ENCODE peak calls at places on chromosomes 7 and 10, in ten cellular contexts. A is heart left ventricle, O is body of pancreas, D is HCT116, T is adrenal gland, K is A549, J is IMR-90, E is ovary, Q is transverse colon, Y is prostate gland. Z is an unnamed sample.

GRCh38 chr10:15216700-15217099 is 48.2 kb upstream of the NMT2 start:
- DNase-seq in J (no peak), A (no peak), D (no peak), E (no peak), Y (no peak), Q (no peak), T (no peak), O (no peak), K (no peak), Z (no peak)

GRCh38 chr10:126235091-126235978 is 152.9 kb downstream of the ADAM12 start:
- DNase-seq in J (no peak), T (no peak), Y (no peak), K (no peak), A (no peak), O (no peak), E (no peak), Q (no peak), D (no peak), Z (no peak)

GRCh38 chr7:36456135-36456534 is 66.5 kb downstream of the ANLN start:
- DNase-seq in E (no peak), Q (no peak), D (no peak), Y (no peak), K (no peak), A (no peak), T (no peak), J (no peak), O (no peak), Z (no peak)

GRCh38 chr10:60377955-60378354 is 11.7 kb downstream of the ANK3 start:
- DNase-seq in Q (no peak), Y (no peak), D (no peak), K (no peak), A (no peak), J (peak; percentile 58), E (no peak), O (no peak), T (no peak), Z (no peak)

GRCh38 chr7:29146082-29146706 is at the start of gene CPVL:
- DNase-seq in T (peak; percentile 71), Q (peak; percentile 53), D (peak; percentile 29), J (no peak), A (peak; percentile 84), E (peak; percentile 41), O (peak; percentile 73), Y (peak; percentile 12), K (no peak), Z (peak; percentile 63)

GRCh38 chr7:149621776-149622175 is 124.2 kb upstream of the ZNF746 start:
- DNase-seq in E (no peak), Y (no peak), Q (no peak), T (no peak), D (no peak), A (no peak), O (no peak), K (no peak), J (no peak), Z (no peak)

GRCh38 chr10:132802694-132803320 is 16.9 kb upstream of the NKX6-2 start:
- DNase-seq in A (no peak), Y (no peak), J (no peak), Q (no peak), O (no peak), K (no peak), T (no peak), D (peak; percentile 8), E (no peak), Z (no peak)

GRCh38 chr10:74593470-74593869 is 232.9 kb upstream of the KAT6B start:
- DNase-seq in O (peak; percentile 28), Q (no peak), J (peak; percentile 86), Y (peak; percentile 5), A (no peak), K (no peak), E (no peak), T (no peak), D (no peak), Z (no peak)

GRCh38 chr10:101840102-101840684 is 3.4 kb downstream of the KCNIP2 start:
- DNase-seq in D (no peak), T (no peak), K (no peak), O (peak; percentile 22), Y (no peak), E (no peak), A (no peak), Q (no peak), J (no peak), Z (no peak)

GRCh38 chr7:140402178-140402835 is 1.6 kb upstream of the RAB19 start:
- DNase-seq in K (no peak), J (peak; percentile 76), Y (no peak), D (no peak), E (no peak), A (no peak), Q (no peak), O (no peak), T (no peak), Z (no peak)

GRCh38 chr10:43292745-43293676 is 26.1 kb upstream of the RASGEF1A start:
- DNase-seq in T (peak; percentile 51), E (peak; percentile 61), D (peak; percentile 35), Y (peak; percentile 36), Q (peak; percentile 65), A (no peak), K (peak; percentile 68), J (peak; percentile 41), O (peak; percentile 70), Z (peak; percentile 62)

DNA sequence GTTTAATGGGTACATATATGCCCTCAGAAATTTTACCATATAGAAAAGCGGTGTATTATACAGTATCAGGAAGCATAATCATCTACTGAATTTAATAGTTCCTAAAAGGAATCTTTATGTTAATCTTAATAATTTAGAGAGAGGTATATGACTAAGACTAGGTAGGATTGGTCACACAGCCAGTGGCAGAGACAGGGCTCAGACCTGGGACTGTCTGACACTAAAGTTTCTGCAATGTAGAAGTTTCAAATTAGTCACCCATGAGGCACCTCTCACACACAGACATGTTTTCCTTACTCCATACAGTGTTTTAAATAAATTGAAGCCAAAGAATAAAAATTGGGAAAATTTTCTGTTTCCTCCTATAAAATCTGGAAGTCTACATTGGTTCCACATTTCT is 72.8 kb upstream of the ADRA2A start:
- DNase-seq in Q (no peak), O (no peak), D (no peak), Y (no peak), T (no peak), K (no peak), E (no peak), A (no peak), J (no peak), Z (no peak)
- TF ChIP-seq POLR2A in Q (no peak), O (no peak), D (no peak), Y (no peak), T (no peak), K (no peak), E (no peak), A (no peak), J (no peak), Z (no peak)

DNA sequence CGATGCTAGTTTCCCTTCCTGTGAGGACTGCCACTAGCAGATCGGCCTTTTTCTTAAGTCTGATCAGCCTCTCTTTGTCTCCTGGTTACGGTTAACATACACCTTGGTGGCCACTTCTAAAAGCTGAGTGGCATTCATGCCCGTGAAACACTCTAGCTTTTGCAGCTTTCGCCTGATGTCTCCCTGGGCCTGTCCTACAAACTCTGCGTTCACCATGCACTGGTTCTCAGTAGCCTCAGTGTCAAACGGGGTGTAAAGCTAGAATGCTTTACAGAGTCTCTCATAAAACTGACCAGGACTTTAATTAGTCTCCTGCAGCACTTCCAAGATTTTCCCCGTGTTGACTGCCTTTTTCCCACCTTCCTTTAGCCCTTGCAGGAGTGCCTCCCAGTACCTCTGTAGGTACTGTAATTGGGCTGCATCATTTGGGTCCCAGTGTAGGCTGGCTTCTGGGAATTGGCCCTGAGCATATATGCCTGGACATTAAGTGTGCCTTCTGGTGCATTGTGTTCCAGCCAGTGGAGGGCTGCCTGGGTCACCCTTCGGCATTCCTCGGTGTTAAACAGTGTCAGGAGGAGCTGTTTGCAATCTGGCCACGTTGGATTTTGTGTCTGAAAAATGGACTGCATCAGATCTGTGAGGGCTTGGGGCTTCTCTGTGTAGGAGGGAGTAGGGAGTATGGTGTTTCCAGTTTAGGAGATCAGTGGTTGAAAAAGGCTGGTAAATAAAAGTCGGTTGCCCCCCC is 6.5 kb upstream of the ZNF117 start:
- DNase-seq in D (no peak), Y (no peak), Q (no peak), O (no peak), A (no peak), E (no peak), K (no peak), T (no peak), J (no peak), Z (no peak)
- H3K27ac ChIP-seq in D (no peak overlapping the region), Y (peak overlapping the region; percentile 51), Q (no peak overlapping the region), O (peak overlapping the region; percentile 80), A (peak overlapping the region; percentile 58), E (no peak overlapping the region), K (no peak overlapping the region), T (peak overlapping the region; percentile 96), J (no peak overlapping the region), Z (no peak overlapping the region)

DNA sequence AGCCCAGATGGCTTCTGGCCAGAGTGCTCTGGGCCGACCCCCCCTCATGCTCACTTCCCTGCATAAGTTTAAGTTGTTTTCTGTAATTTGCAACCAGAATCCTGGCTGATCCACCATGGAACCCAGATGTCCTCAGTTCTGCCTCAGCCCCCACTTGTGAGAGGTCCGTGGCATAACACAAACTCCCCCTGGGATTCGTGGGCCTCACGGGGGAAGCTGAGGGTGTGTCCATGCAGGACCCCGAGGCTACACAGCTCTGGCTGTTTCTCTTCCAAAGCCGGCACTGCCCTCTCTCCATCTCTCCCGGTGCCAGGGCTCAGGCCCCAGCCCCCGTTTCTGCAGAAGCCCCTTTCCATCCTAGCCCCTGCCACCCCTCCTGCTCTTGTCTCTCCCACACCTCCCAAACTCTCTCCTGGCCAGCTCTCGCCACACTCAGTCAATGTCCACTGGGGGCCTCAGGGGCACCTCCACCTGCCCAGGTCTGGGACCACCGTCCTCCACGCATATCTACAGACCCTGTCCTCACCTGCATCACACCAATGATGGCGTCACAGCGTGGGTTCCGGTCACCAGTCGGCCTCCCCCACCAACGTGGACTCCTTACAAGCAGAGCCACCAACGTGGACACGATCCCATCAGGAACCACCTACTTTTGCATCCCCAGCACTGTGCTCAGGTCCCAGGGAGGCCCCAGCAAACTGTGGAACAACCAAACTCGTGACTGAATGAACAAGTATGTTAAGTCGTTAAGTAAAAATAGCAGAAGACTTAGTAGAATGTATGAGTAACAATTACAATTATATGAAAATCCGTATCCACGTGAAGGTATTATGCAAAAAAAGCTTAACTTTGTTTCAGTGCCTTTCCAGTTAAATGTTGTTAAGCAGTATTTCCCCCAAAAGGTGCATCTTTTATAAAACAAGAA is 38.5 kb downstream of the DIP2C start:
- DNase-seq in D (no peak), A (no peak), K (no peak), T (no peak), O (peak; percentile 48), Q (no peak), J (peak; percentile 78), Y (no peak), E (no peak), Z (no peak)
- H3K4me3 ChIP-seq in D (no peak overlapping the region), A (no peak overlapping the region), K (no peak overlapping the region), T (no peak overlapping the region), O (no peak overlapping the region), Q (peak overlapping the region; percentile 26), J (peak overlapping the region; percentile 15), Y (peak overlapping the region; percentile 1), E (peak overlapping the region; percentile 36), Z (peak overlapping the region; percentile 56)

DNA sequence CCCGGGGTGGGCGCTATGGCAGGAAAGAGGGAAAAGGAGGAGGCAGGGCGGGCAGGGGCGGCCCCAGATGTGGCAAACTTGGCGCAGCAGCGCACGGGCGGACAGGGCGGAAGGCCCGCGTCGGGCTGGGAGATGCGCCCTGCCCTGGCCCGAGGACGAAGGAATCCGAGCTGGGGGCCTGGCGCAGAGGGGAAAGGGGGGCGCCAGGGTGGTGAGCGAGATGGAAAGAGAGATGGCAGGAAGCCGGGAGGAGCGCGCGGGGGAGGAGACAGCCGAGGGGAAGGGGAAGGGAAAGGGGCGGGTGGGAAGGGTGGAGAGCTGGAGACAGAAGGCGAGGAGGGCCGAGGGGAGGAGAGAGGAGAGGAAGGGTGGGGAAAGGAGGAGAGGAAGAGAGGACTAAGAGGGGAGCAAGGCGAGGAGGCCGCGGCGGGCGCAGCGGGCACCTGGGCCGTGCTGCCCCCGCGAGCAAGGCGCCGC is at the start of gene MARVELD1:
- DNase-seq in O (peak; percentile 46), K (peak; percentile 81), J (peak; percentile 77), Q (peak; percentile 70), E (peak; percentile 82), T (peak; percentile 41), Y (peak; percentile 58), D (no peak), A (peak; percentile 86), Z (peak; percentile 61)
- TF ChIP-seq POLR2A in O (no peak), K (peak; percentile 92), J (peak; percentile 60), Q (peak; percentile 9), E (peak; percentile 22), T (no peak), Y (no peak), D (peak; percentile 87), A (no peak), Z (no peak)

Z was measured in right lobe of liver.